ENCODE peak calls at places on chromosomes 5 and 9, in six cellular contexts. One of them, this sample, is unnamed.

GRCh38 chr5:76468625-76469410 is 65.7 kb downstream of the IQGAP2 start:
- DNase-seq in SJSA1: no peak
- DNase-seq in cardiac fibroblast: peak; percentile 1
- DNase-seq in nephron progenitor cell: no peak
- DNase-seq in A172: no peak
- DNase-seq in AG10803: no peak
- DNase-seq in this sample: no peak

GRCh38 chr9:133008406-133008805 is 22.4 kb upstream of the GTF3C5 start:
- DNase-seq in cardiac fibroblast: no peak
- DNase-seq in AG10803: no peak
- DNase-seq in A172: no peak
- DNase-seq in nephron progenitor cell: no peak
- DNase-seq in SJSA1: no peak
- DNase-seq in this sample: no peak

GRCh38 chr5:98796197-98796972 is 22.9 kb downstream of the RGMB start:
- DNase-seq in SJSA1: peak; percentile 76
- DNase-seq in cardiac fibroblast: peak; percentile 79
- DNase-seq in AG10803: peak; percentile 75
- DNase-seq in A172: peak; percentile 53
- DNase-seq in nephron progenitor cell: peak; percentile 54
- DNase-seq in this sample: peak; percentile 69

GRCh38 chr5:126384985-126385384 is 38.2 kb upstream of the GRAMD2B start:
- DNase-seq in cardiac fibroblast: peak; percentile 78
- DNase-seq in nephron progenitor cell: no peak
- DNase-seq in AG10803: peak; percentile 89
- DNase-seq in SJSA1: peak; percentile 82
- DNase-seq in A172: peak; percentile 71
- DNase-seq in this sample: peak; percentile 77

GRCh38 chr9:4293293-4293931 is 6.5 kb downstream of the GLIS3 start:
- DNase-seq in nephron progenitor cell: no peak
- DNase-seq in SJSA1: peak; percentile 89
- DNase-seq in AG10803: peak; percentile 98
- DNase-seq in cardiac fibroblast: peak; percentile 99
- DNase-seq in A172: peak; percentile 96
- DNase-seq in this sample: peak; percentile 97

GRCh38 chr5:150517272-150518152 is 9.6 kb downstream of the NDST1 start:
- DNase-seq in A172: peak; percentile 99
- DNase-seq in cardiac fibroblast: peak; percentile 97
- DNase-seq in nephron progenitor cell: no peak
- DNase-seq in SJSA1: peak; percentile 80
- DNase-seq in AG10803: peak; percentile 97
- DNase-seq in this sample: peak; percentile 97

GRCh38 chr5:157148734-157149615 is 6.3 kb upstream of the MED7 start:
- DNase-seq in AG10803: peak; percentile 67
- DNase-seq in SJSA1: peak; percentile 50
- DNase-seq in nephron progenitor cell: peak; percentile 73
- DNase-seq in A172: peak; percentile 67
- DNase-seq in cardiac fibroblast: peak; percentile 76
- DNase-seq in this sample: peak; percentile 69

GRCh38 chr5:78518365-78519197 is 130.0 kb downstream of the LHFPL2 start:
- DNase-seq in cardiac fibroblast: peak; percentile 97
- DNase-seq in SJSA1: peak; percentile 64
- DNase-seq in AG10803: peak; percentile 80
- DNase-seq in nephron progenitor cell: no peak
- DNase-seq in A172: peak; percentile 89
- DNase-seq in this sample: peak; percentile 96

GRCh38 chr5:178544166-178544834 is 45.9 kb downstream of the COL23A1 start:
- DNase-seq in cardiac fibroblast: no peak
- DNase-seq in nephron progenitor cell: no peak
- DNase-seq in A172: no peak
- DNase-seq in SJSA1: no peak
- DNase-seq in AG10803: no peak
- DNase-seq in this sample: no peak

GRCh38 chr5:154628685-154629084 is 126.5 kb upstream of the LARP1 start:
- DNase-seq in nephron progenitor cell: no peak
- DNase-seq in SJSA1: no peak
- DNase-seq in A172: no peak
- DNase-seq in cardiac fibroblast: no peak
- DNase-seq in AG10803: no peak
- DNase-seq in this sample: no peak

GRCh38 chr5:147481857-147482256 is 28.0 kb downstream of the DPYSL3 start:
- DNase-seq in SJSA1: peak; percentile 68
- DNase-seq in AG10803: peak; percentile 65
- DNase-seq in A172: peak; percentile 47
- DNase-seq in cardiac fibroblast: peak; percentile 85
- DNase-seq in nephron progenitor cell: no peak
- DNase-seq in this sample: peak; percentile 24

GRCh38 chr5:168467755-168468280 is 18.5 kb upstream of the RARS1 start:
- DNase-seq in cardiac fibroblast: no peak
- DNase-seq in A172: no peak
- DNase-seq in AG10803: no peak
- DNase-seq in nephron progenitor cell: no peak
- DNase-seq in SJSA1: no peak
- DNase-seq in this sample: no peak

GRCh38 chr5:13624283-13625074 is 320.0 kb downstream of the DNAH5 start:
- DNase-seq in nephron progenitor cell: no peak
- DNase-seq in AG10803: no peak
- DNase-seq in A172: no peak
- DNase-seq in cardiac fibroblast: no peak
- DNase-seq in SJSA1: no peak
- DNase-seq in this sample: no peak

GRCh38 chr9:125189011-125189360 is 617 bp downstream of the PPP6C start:
- DNase-seq in SJSA1: no peak
- DNase-seq in AG10803: no peak
- DNase-seq in cardiac fibroblast: peak; percentile 12
- DNase-seq in nephron progenitor cell: peak; percentile 50
- DNase-seq in A172: no peak
- DNase-seq in this sample: no peak

GRCh38 chr5:149227168-149227826 is 44.4 kb upstream of the AFAP1L1 start:
- DNase-seq in cardiac fibroblast: peak; percentile 65
- DNase-seq in nephron progenitor cell: no peak
- DNase-seq in SJSA1: peak; percentile 69
- DNase-seq in AG10803: peak; percentile 38
- DNase-seq in A172: peak; percentile 99
- DNase-seq in this sample: peak; percentile 65

GRCh38 chr5:160926428-160926827 is 74.4 kb upstream of the ATP10B start:
- DNase-seq in A172: peak; percentile 4
- DNase-seq in nephron progenitor cell: peak; percentile 29
- DNase-seq in AG10803: peak; percentile 1
- DNase-seq in SJSA1: no peak
- DNase-seq in cardiac fibroblast: no peak
- DNase-seq in this sample: no peak

GRCh38 chr5:157033071-157033583 is 25.8 kb downstream of the HAVCR1 start:
- DNase-seq in A172: no peak
- DNase-seq in SJSA1: no peak
- DNase-seq in nephron progenitor cell: no peak
- DNase-seq in cardiac fibroblast: no peak
- DNase-seq in AG10803: no peak
- DNase-seq in this sample: no peak

GRCh38 chr5:89728750-89729149 is 680.8 kb downstream of the CETN3 start:
- DNase-seq in cardiac fibroblast: peak; percentile 78
- DNase-seq in A172: no peak
- DNase-seq in SJSA1: no peak
- DNase-seq in nephron progenitor cell: no peak
- DNase-seq in AG10803: peak; percentile 72
- DNase-seq in this sample: peak; percentile 12

GRCh38 chr9:81566074-81566698 is 123.2 kb downstream of the TLE1 start:
- DNase-seq in SJSA1: no peak
- DNase-seq in cardiac fibroblast: no peak
- DNase-seq in nephron progenitor cell: no peak
- DNase-seq in AG10803: peak; percentile 14
- DNase-seq in A172: no peak
- DNase-seq in this sample: no peak

GRCh38 chr5:109328626-109329025 is 81.1 kb downstream of the PJA2 start:
- DNase-seq in SJSA1: no peak
- DNase-seq in cardiac fibroblast: peak; percentile 38
- DNase-seq in A172: peak; percentile 3
- DNase-seq in nephron progenitor cell: no peak
- DNase-seq in AG10803: peak; percentile 24
- DNase-seq in this sample: no peak

GRCh38 chr5:1143670-1143951 is 31.7 kb upstream of the SLC12A7 start:
- DNase-seq in nephron progenitor cell: no peak
- DNase-seq in SJSA1: no peak
- DNase-seq in AG10803: no peak
- DNase-seq in A172: no peak
- DNase-seq in cardiac fibroblast: no peak
- DNase-seq in this sample: no peak

GRCh38 chr9:92276223-92277007 is 17.1 kb downstream of the IARS1 start:
- DNase-seq in A172: peak; percentile 60
- DNase-seq in AG10803: no peak
- DNase-seq in nephron progenitor cell: no peak
- DNase-seq in SJSA1: no peak
- DNase-seq in cardiac fibroblast: no peak
- DNase-seq in this sample: no peak

GRCh38 chr5:24777392-24777791 is 132.6 kb upstream of the CDH10 start:
- DNase-seq in nephron progenitor cell: no peak
- DNase-seq in cardiac fibroblast: no peak
- DNase-seq in AG10803: no peak
- DNase-seq in A172: no peak
- DNase-seq in SJSA1: no peak
- DNase-seq in this sample: no peak

GRCh38 chr5:68178579-68178978 is 37.0 kb upstream of the PIK3R1 start:
- DNase-seq in A172: peak; percentile 20
- DNase-seq in SJSA1: no peak
- DNase-seq in AG10803: no peak
- DNase-seq in cardiac fibroblast: peak; percentile 19
- DNase-seq in nephron progenitor cell: no peak
- DNase-seq in this sample: peak; percentile 64

GRCh38 chr5:105754056-105754455 is 1916.7 kb downstream of the EFNA5 start:
- DNase-seq in AG10803: no peak
- DNase-seq in SJSA1: no peak
- DNase-seq in A172: no peak
- DNase-seq in cardiac fibroblast: peak; percentile 7
- DNase-seq in nephron progenitor cell: no peak
- DNase-seq in this sample: no peak

GRCh38 chr9:63816742-63817621 is 1468.0 kb downstream of the FOXD4L5 start:
- DNase-seq in SJSA1: peak; percentile 52
- DNase-seq in nephron progenitor cell: peak; percentile 90
- DNase-seq in AG10803: peak; percentile 88
- DNase-seq in A172: peak; percentile 27
- DNase-seq in cardiac fibroblast: peak; percentile 78
- DNase-seq in this sample: peak; percentile 62

GRCh38 chr5:115465416-115465815 is 79.2 kb downstream of the FEM1C start:
- DNase-seq in cardiac fibroblast: peak; percentile 45
- DNase-seq in AG10803: peak; percentile 32
- DNase-seq in SJSA1: no peak
- DNase-seq in A172: no peak
- DNase-seq in nephron progenitor cell: no peak
- DNase-seq in this sample: no peak

GRCh38 chr9:86097510-86098224 is 1.7 kb downstream of the GOLM1 start:
- DNase-seq in A172: no peak
- DNase-seq in nephron progenitor cell: no peak
- DNase-seq in cardiac fibroblast: no peak
- DNase-seq in SJSA1: no peak
- DNase-seq in AG10803: no peak
- DNase-seq in this sample: no peak

GRCh38 chr9:68552700-68553099 is 12.0 kb upstream of the TMEM252 start:
- DNase-seq in AG10803: peak; percentile 27
- DNase-seq in SJSA1: no peak
- DNase-seq in nephron progenitor cell: no peak
- DNase-seq in A172: peak; percentile 11
- DNase-seq in cardiac fibroblast: peak; percentile 79
- DNase-seq in this sample: peak; percentile 47

GRCh38 chr9:123716339-123716738 is 213.6 kb downstream of the DENND1A start:
- DNase-seq in cardiac fibroblast: no peak
- DNase-seq in A172: no peak
- DNase-seq in AG10803: no peak
- DNase-seq in nephron progenitor cell: peak; percentile 10
- DNase-seq in SJSA1: no peak
- DNase-seq in this sample: no peak

GRCh38 chr5:164346785-164347630 is 841.6 kb downstream of the MAT2B start:
- DNase-seq in A172: no peak
- DNase-seq in SJSA1: no peak
- DNase-seq in AG10803: no peak
- DNase-seq in nephron progenitor cell: no peak
- DNase-seq in cardiac fibroblast: no peak
- DNase-seq in this sample: no peak

GRCh38 chr5:84287964-84288363 is 96.7 kb downstream of the EDIL3 start:
- DNase-seq in SJSA1: peak; percentile 87
- DNase-seq in A172: peak; percentile 93
- DNase-seq in cardiac fibroblast: peak; percentile 91
- DNase-seq in nephron progenitor cell: no peak
- DNase-seq in AG10803: peak; percentile 65
- DNase-seq in this sample: peak; percentile 94

This sample was measured in brain microvascular endothelial cell.